ENCODE peak calls at places on chromosomes 11 and 22, in six cellular contexts. One of them, this sample, is unnamed.

GRCh38 chr11:10432971-10433370 is 22.1 kb upstream of the AMPD3 start:
- DNase-seq in CD14-positive monocyte: no peak
- DNase-seq in left cardiac atrium: no peak
- DNase-seq in globus pallidus: no peak
- DNase-seq in NCI-H748 treated with DMSO at 0.1 percent for 48 hours: no peak
- DNase-seq in HCT116: no peak
- DNase-seq in this sample: no peak

GRCh38 chr22:26479792-26480610 is 3.6 kb downstream of the HPS4 start:
- DNase-seq in NCI-H748 treated with DMSO at 0.1 percent for 48 hours: no peak
- DNase-seq in CD14-positive monocyte: no peak
- DNase-seq in left cardiac atrium: no peak
- DNase-seq in globus pallidus: no peak
- DNase-seq in HCT116: no peak
- DNase-seq in this sample: no peak

GRCh38 chr22:36613958-36614357 is 85.0 kb upstream of the EIF3D start:
- DNase-seq in globus pallidus: no peak
- DNase-seq in NCI-H748 treated with DMSO at 0.1 percent for 48 hours: no peak
- DNase-seq in CD14-positive monocyte: no peak
- DNase-seq in left cardiac atrium: no peak
- DNase-seq in HCT116: no peak
- DNase-seq in this sample: no peak

GRCh38 chr11:83044958-83045712 is 26.6 kb downstream of the RAB30 start:
- DNase-seq in NCI-H748 treated with DMSO at 0.1 percent for 48 hours: peak
- DNase-seq in left cardiac atrium: no peak
- DNase-seq in HCT116: no peak
- DNase-seq in CD14-positive monocyte: no peak
- DNase-seq in globus pallidus: no peak
- DNase-seq in this sample: no peak

GRCh38 chr22:49763696-49764095 is 64.0 kb downstream of the BRD1 start:
- DNase-seq in HCT116: no peak
- DNase-seq in left cardiac atrium: peak
- DNase-seq in NCI-H748 treated with DMSO at 0.1 percent for 48 hours: no peak
- DNase-seq in CD14-positive monocyte: peak
- DNase-seq in globus pallidus: no peak
- DNase-seq in this sample: no peak

GRCh38 chr22:36554101-36554500 is 25.1 kb upstream of the EIF3D start:
- DNase-seq in CD14-positive monocyte: no peak
- DNase-seq in globus pallidus: no peak
- DNase-seq in NCI-H748 treated with DMSO at 0.1 percent for 48 hours: no peak
- DNase-seq in HCT116: no peak
- DNase-seq in left cardiac atrium: no peak
- DNase-seq in this sample: no peak

GRCh38 chr11:106447631-106448191 is 370.2 kb downstream of the AASDHPPT start:
- DNase-seq in NCI-H748 treated with DMSO at 0.1 percent for 48 hours: no peak
- DNase-seq in CD14-positive monocyte: no peak
- DNase-seq in left cardiac atrium: no peak
- DNase-seq in HCT116: no peak
- DNase-seq in globus pallidus: no peak
- DNase-seq in this sample: no peak

GRCh38 chr11:20159680-20160381 is 444 bp downstream of the DBX1 start:
- DNase-seq in CD14-positive monocyte: no peak
- DNase-seq in left cardiac atrium: no peak
- DNase-seq in globus pallidus: no peak
- DNase-seq in HCT116: no peak
- DNase-seq in NCI-H748 treated with DMSO at 0.1 percent for 48 hours: no peak
- DNase-seq in this sample: no peak

GRCh38 chr22:48137640-48138039 is 1375.2 kb downstream of the TBC1D22A start:
- DNase-seq in left cardiac atrium: no peak
- DNase-seq in NCI-H748 treated with DMSO at 0.1 percent for 48 hours: peak
- DNase-seq in HCT116: no peak
- DNase-seq in globus pallidus: no peak
- DNase-seq in CD14-positive monocyte: no peak
- DNase-seq in this sample: no peak

GRCh38 chr22:28759861-28760560 is 12.5 kb upstream of the CCDC117 start:
- DNase-seq in left cardiac atrium: no peak
- DNase-seq in HCT116: no peak
- DNase-seq in globus pallidus: no peak
- DNase-seq in NCI-H748 treated with DMSO at 0.1 percent for 48 hours: peak
- DNase-seq in CD14-positive monocyte: no peak
- DNase-seq in this sample: no peak

GRCh38 chr11:11407065-11407737 is 54.2 kb upstream of the CSNK2A3 start:
- DNase-seq in HCT116: no peak
- DNase-seq in NCI-H748 treated with DMSO at 0.1 percent for 48 hours: peak
- DNase-seq in globus pallidus: no peak
- DNase-seq in left cardiac atrium: peak
- DNase-seq in CD14-positive monocyte: no peak
- DNase-seq in this sample: no peak

GRCh38 chr11:5891216-5891800 is 1.7 kb upstream of the OR52E5 start:
- DNase-seq in globus pallidus: no peak
- DNase-seq in CD14-positive monocyte: no peak
- DNase-seq in HCT116: no peak
- DNase-seq in left cardiac atrium: no peak
- DNase-seq in NCI-H748 treated with DMSO at 0.1 percent for 48 hours: peak
- DNase-seq in this sample: no peak

GRCh38 chr11:80593981-80594380 is 1153.2 kb upstream of the TENM4 start:
- DNase-seq in CD14-positive monocyte: no peak
- DNase-seq in HCT116: no peak
- DNase-seq in NCI-H748 treated with DMSO at 0.1 percent for 48 hours: no peak
- DNase-seq in left cardiac atrium: no peak
- DNase-seq in globus pallidus: peak
- DNase-seq in this sample: peak

GRCh38 chr11:98940913-98941312 is 79.8 kb upstream of the CNTN5 start:
- DNase-seq in NCI-H748 treated with DMSO at 0.1 percent for 48 hours: no peak
- DNase-seq in CD14-positive monocyte: no peak
- DNase-seq in left cardiac atrium: no peak
- DNase-seq in globus pallidus: no peak
- DNase-seq in HCT116: no peak
- DNase-seq in this sample: no peak

GRCh38 chr22:44731357-44731970 is 20.9 kb upstream of the ARHGAP8 start:
- DNase-seq in NCI-H748 treated with DMSO at 0.1 percent for 48 hours: no peak
- DNase-seq in HCT116: no peak
- DNase-seq in globus pallidus: no peak
- DNase-seq in CD14-positive monocyte: no peak
- DNase-seq in left cardiac atrium: no peak
- DNase-seq in this sample: no peak

GRCh38 chr22:24398409-24398808 is 29.0 kb upstream of the ADORA2A start:
- DNase-seq in left cardiac atrium: no peak
- DNase-seq in HCT116: no peak
- DNase-seq in CD14-positive monocyte: no peak
- DNase-seq in globus pallidus: no peak
- DNase-seq in NCI-H748 treated with DMSO at 0.1 percent for 48 hours: no peak
- DNase-seq in this sample: no peak

GRCh38 chr11:47216141-47216798 is 1.5 kb downstream of the DDB2 start:
- DNase-seq in globus pallidus: no peak
- DNase-seq in HCT116: peak
- DNase-seq in left cardiac atrium: peak
- DNase-seq in NCI-H748 treated with DMSO at 0.1 percent for 48 hours: no peak
- DNase-seq in CD14-positive monocyte: no peak
- DNase-seq in this sample: no peak

GRCh38 chr11:62404918-62405317 is 13.9 kb upstream of the SCGB1A1 start:
- DNase-seq in left cardiac atrium: no peak
- DNase-seq in CD14-positive monocyte: no peak
- DNase-seq in HCT116: no peak
- DNase-seq in globus pallidus: no peak
- DNase-seq in NCI-H748 treated with DMSO at 0.1 percent for 48 hours: no peak
- DNase-seq in this sample: no peak

GRCh38 chr11:86497310-86497709 is 122.6 kb downstream of the CCDC81 start:
- DNase-seq in HCT116: no peak
- DNase-seq in CD14-positive monocyte: no peak
- DNase-seq in NCI-H748 treated with DMSO at 0.1 percent for 48 hours: no peak
- DNase-seq in globus pallidus: no peak
- DNase-seq in left cardiac atrium: no peak
- DNase-seq in this sample: no peak

GRCh38 chr11:130434521-130435223 is 6.3 kb upstream of the ADAMTS8 start:
- DNase-seq in globus pallidus: peak
- DNase-seq in HCT116: peak
- DNase-seq in left cardiac atrium: peak
- DNase-seq in CD14-positive monocyte: no peak
- DNase-seq in NCI-H748 treated with DMSO at 0.1 percent for 48 hours: peak
- DNase-seq in this sample: peak

GRCh38 chr11:3635641-3636375 is 6.0 kb downstream of the ART5 start:
- DNase-seq in HCT116: no peak
- DNase-seq in globus pallidus: no peak
- DNase-seq in CD14-positive monocyte: no peak
- DNase-seq in NCI-H748 treated with DMSO at 0.1 percent for 48 hours: no peak
- DNase-seq in left cardiac atrium: no peak
- DNase-seq in this sample: no peak

GRCh38 chr11:1567721-1568100 is 4.4 kb downstream of the DUSP8 start:
- DNase-seq in left cardiac atrium: no peak
- DNase-seq in HCT116: no peak
- DNase-seq in globus pallidus: no peak
- DNase-seq in CD14-positive monocyte: no peak
- DNase-seq in NCI-H748 treated with DMSO at 0.1 percent for 48 hours: no peak
- DNase-seq in this sample: no peak

GRCh38 chr22:42207918-42208317 is 62.5 kb downstream of the TCF20 start:
- DNase-seq in NCI-H748 treated with DMSO at 0.1 percent for 48 hours: no peak
- DNase-seq in globus pallidus: no peak
- DNase-seq in CD14-positive monocyte: no peak
- DNase-seq in left cardiac atrium: no peak
- DNase-seq in HCT116: no peak
- DNase-seq in this sample: no peak

GRCh38 chr11:104624021-104624420 is 274.2 kb downstream of the CASP12 start:
- DNase-seq in HCT116: no peak
- DNase-seq in left cardiac atrium: no peak
- DNase-seq in globus pallidus: no peak
- DNase-seq in CD14-positive monocyte: no peak
- DNase-seq in NCI-H748 treated with DMSO at 0.1 percent for 48 hours: no peak
- DNase-seq in this sample: no peak

GRCh38 chr11:118275184-118275583 is 11.1 kb upstream of the MPZL2 start:
- DNase-seq in CD14-positive monocyte: no peak
- DNase-seq in NCI-H748 treated with DMSO at 0.1 percent for 48 hours: no peak
- DNase-seq in HCT116: no peak
- DNase-seq in left cardiac atrium: no peak
- DNase-seq in globus pallidus: no peak
- DNase-seq in this sample: peak

GRCh38 chr11:63814383-63814736 is 1.1 kb downstream of the SPINDOC start:
- DNase-seq in NCI-H748 treated with DMSO at 0.1 percent for 48 hours: no peak
- DNase-seq in globus pallidus: no peak
- DNase-seq in CD14-positive monocyte: no peak
- DNase-seq in HCT116: no peak
- DNase-seq in left cardiac atrium: no peak
- DNase-seq in this sample: no peak

GRCh38 chr11:46039990-46040389 is 81.3 kb downstream of the PHF21A start:
- DNase-seq in NCI-H748 treated with DMSO at 0.1 percent for 48 hours: no peak
- DNase-seq in HCT116: no peak
- DNase-seq in CD14-positive monocyte: no peak
- DNase-seq in globus pallidus: no peak
- DNase-seq in left cardiac atrium: no peak
- DNase-seq in this sample: no peak

GRCh38 chr11:68978931-68979591 is 1.7 kb downstream of the MRGPRD start:
- DNase-seq in left cardiac atrium: no peak
- DNase-seq in CD14-positive monocyte: peak
- DNase-seq in HCT116: no peak
- DNase-seq in NCI-H748 treated with DMSO at 0.1 percent for 48 hours: no peak
- DNase-seq in globus pallidus: no peak
- DNase-seq in this sample: no peak

GRCh38 chr11:133762538-133762937 is 82.8 kb downstream of the SPATA19 start:
- DNase-seq in globus pallidus: no peak
- DNase-seq in CD14-positive monocyte: no peak
- DNase-seq in HCT116: no peak
- DNase-seq in left cardiac atrium: no peak
- DNase-seq in NCI-H748 treated with DMSO at 0.1 percent for 48 hours: no peak
- DNase-seq in this sample: no peak

GRCh38 chr11:43376594-43376993 is 17.9 kb downstream of the TTC17 start:
- DNase-seq in CD14-positive monocyte: no peak
- DNase-seq in HCT116: no peak
- DNase-seq in NCI-H748 treated with DMSO at 0.1 percent for 48 hours: no peak
- DNase-seq in left cardiac atrium: no peak
- DNase-seq in globus pallidus: no peak
- DNase-seq in this sample: no peak

GRCh38 chr11:17381156-17381555 is 7.3 kb downstream of the KCNJ11 start:
- DNase-seq in globus pallidus: no peak
- DNase-seq in left cardiac atrium: no peak
- DNase-seq in HCT116: no peak
- DNase-seq in NCI-H748 treated with DMSO at 0.1 percent for 48 hours: no peak
- DNase-seq in CD14-positive monocyte: no peak
- DNase-seq in this sample: no peak

GRCh38 chr11:106228996-106229395 is 151.5 kb downstream of the AASDHPPT start:
- DNase-seq in left cardiac atrium: no peak
- DNase-seq in globus pallidus: no peak
- DNase-seq in NCI-H748 treated with DMSO at 0.1 percent for 48 hours: no peak
- DNase-seq in CD14-positive monocyte: no peak
- DNase-seq in HCT116: no peak
- DNase-seq in this sample: no peak

GRCh38 chr22:40668611-40669390 is 10.5 kb upstream of the MCHR1 start:
- DNase-seq in globus pallidus: no peak
- DNase-seq in left cardiac atrium: no peak
- DNase-seq in CD14-positive monocyte: no peak
- DNase-seq in NCI-H748 treated with DMSO at 0.1 percent for 48 hours: no peak
- DNase-seq in HCT116: peak
- DNase-seq in this sample: no peak

GRCh38 chr11:62602141-62603071 is 741 bp upstream of the MTA2 start:
- DNase-seq in CD14-positive monocyte: peak
- DNase-seq in NCI-H748 treated with DMSO at 0.1 percent for 48 hours: peak
- DNase-seq in globus pallidus: peak
- DNase-seq in left cardiac atrium: peak
- DNase-seq in HCT116: no peak
- DNase-seq in this sample: no peak

GRCh38 chr22:29205598-29206371 is at the start of gene EMID1:
- DNase-seq in globus pallidus: no peak
- DNase-seq in NCI-H748 treated with DMSO at 0.1 percent for 48 hours: no peak
- DNase-seq in HCT116: no peak
- DNase-seq in CD14-positive monocyte: peak
- DNase-seq in left cardiac atrium: peak
- DNase-seq in this sample: no peak

GRCh38 chr22:42857845-42858481 is 890 bp upstream of the ARFGAP3 start:
- DNase-seq in globus pallidus: no peak
- DNase-seq in CD14-positive monocyte: no peak
- DNase-seq in left cardiac atrium: no peak
- DNase-seq in HCT116: no peak
- DNase-seq in NCI-H748 treated with DMSO at 0.1 percent for 48 hours: no peak
- DNase-seq in this sample: no peak

GRCh38 chr11:18632841-18633240 is 1.3 kb downstream of the SPTY2D1 start:
- DNase-seq in HCT116: no peak
- DNase-seq in globus pallidus: no peak
- DNase-seq in CD14-positive monocyte: no peak
- DNase-seq in left cardiac atrium: no peak
- DNase-seq in NCI-H748 treated with DMSO at 0.1 percent for 48 hours: no peak
- DNase-seq in this sample: no peak

GRCh38 chr11:16799890-16800289 is 61.4 kb downstream of the C11orf58 start:
- DNase-seq in left cardiac atrium: no peak
- DNase-seq in NCI-H748 treated with DMSO at 0.1 percent for 48 hours: no peak
- DNase-seq in HCT116: no peak
- DNase-seq in CD14-positive monocyte: no peak
- DNase-seq in globus pallidus: no peak
- DNase-seq in this sample: no peak

GRCh38 chr11:67273260-67273990 is 7.2 kb downstream of the GRK2 start:
- DNase-seq in left cardiac atrium: peak
- DNase-seq in globus pallidus: no peak
- DNase-seq in NCI-H748 treated with DMSO at 0.1 percent for 48 hours: no peak
- DNase-seq in CD14-positive monocyte: peak
- DNase-seq in HCT116: no peak
- DNase-seq in this sample: no peak

GRCh38 chr11:77734890-77735289 is 85.6 kb downstream of the RSF1 start:
- DNase-seq in globus pallidus: no peak
- DNase-seq in NCI-H748 treated with DMSO at 0.1 percent for 48 hours: no peak
- DNase-seq in CD14-positive monocyte: no peak
- DNase-seq in HCT116: no peak
- DNase-seq in left cardiac atrium: no peak
- DNase-seq in this sample: no peak

This sample was measured in glomerular endothelial cell.